ENCODE peak calls at places on chromosomes 5 and 9, in five cellular contexts. One of them, this sample, is unnamed.

GRCh38 chr9:123326662-123327093 is 29.3 kb upstream of the CRB2 start:
- DNase-seq in HFF-Myc: no peak
- DNase-seq in effector CD4-positive, alpha-beta T cell: no peak
- DNase-seq in SHP77: peak
- DNase-seq in Right ventricle myocardium superior: no peak
- DNase-seq in this sample: no peak

GRCh38 chr5:159392881-159393280 is 62.6 kb upstream of the IL12B start:
- DNase-seq in HFF-Myc: no peak
- DNase-seq in SHP77: no peak
- DNase-seq in effector CD4-positive, alpha-beta T cell: no peak
- DNase-seq in Right ventricle myocardium superior: no peak
- DNase-seq in this sample: no peak

GRCh38 chr9:91395106-91395552 is 28.5 kb downstream of the NFIL3 start:
- DNase-seq in Right ventricle myocardium superior: no peak
- DNase-seq in HFF-Myc: no peak
- DNase-seq in effector CD4-positive, alpha-beta T cell: no peak
- DNase-seq in SHP77: no peak
- DNase-seq in this sample: peak

GRCh38 chr9:21579209-21579608 is 97.1 kb upstream of the IFNE start:
- DNase-seq in HFF-Myc: no peak
- DNase-seq in SHP77: no peak
- DNase-seq in Right ventricle myocardium superior: no peak
- DNase-seq in effector CD4-positive, alpha-beta T cell: no peak
- DNase-seq in this sample: peak

GRCh38 chr9:95139121-95139520 is 178.4 kb downstream of the FANCC start:
- DNase-seq in SHP77: peak
- DNase-seq in effector CD4-positive, alpha-beta T cell: no peak
- DNase-seq in Right ventricle myocardium superior: no peak
- DNase-seq in HFF-Myc: no peak
- DNase-seq in this sample: no peak

GRCh38 chr9:4106081-4106491 is 193.8 kb downstream of the GLIS3 start:
- DNase-seq in SHP77: no peak
- DNase-seq in HFF-Myc: no peak
- DNase-seq in Right ventricle myocardium superior: no peak
- DNase-seq in effector CD4-positive, alpha-beta T cell: no peak
- DNase-seq in this sample: no peak

GRCh38 chr5:133741818-133742355 is 129.5 kb upstream of the FSTL4 start:
- DNase-seq in HFF-Myc: no peak
- DNase-seq in effector CD4-positive, alpha-beta T cell: no peak
- DNase-seq in Right ventricle myocardium superior: no peak
- DNase-seq in SHP77: no peak
- DNase-seq in this sample: no peak

GRCh38 chr5:154580422-154580821 is 102.4 kb upstream of the HAND1 start:
- DNase-seq in effector CD4-positive, alpha-beta T cell: no peak
- DNase-seq in SHP77: no peak
- DNase-seq in HFF-Myc: no peak
- DNase-seq in Right ventricle myocardium superior: no peak
- DNase-seq in this sample: no peak

GRCh38 chr5:153551537-153552079 is 61.1 kb downstream of the GRIA1 start:
- DNase-seq in effector CD4-positive, alpha-beta T cell: no peak
- DNase-seq in SHP77: no peak
- DNase-seq in Right ventricle myocardium superior: no peak
- DNase-seq in HFF-Myc: peak
- DNase-seq in this sample: peak

GRCh38 chr9:76646249-76646648 is 118.0 kb upstream of the PCA3 start:
- DNase-seq in SHP77: peak
- DNase-seq in effector CD4-positive, alpha-beta T cell: no peak
- DNase-seq in HFF-Myc: no peak
- DNase-seq in Right ventricle myocardium superior: no peak
- DNase-seq in this sample: no peak

GRCh38 chr5:72522607-72523006 is 15.4 kb upstream of the ZNF366 start:
- DNase-seq in Right ventricle myocardium superior: no peak
- DNase-seq in HFF-Myc: no peak
- DNase-seq in effector CD4-positive, alpha-beta T cell: no peak
- DNase-seq in SHP77: no peak
- DNase-seq in this sample: no peak

GRCh38 chr9:79352322-79352721 is 219.4 kb upstream of the TLE4 start:
- DNase-seq in Right ventricle myocardium superior: no peak
- DNase-seq in SHP77: no peak
- DNase-seq in HFF-Myc: no peak
- DNase-seq in effector CD4-positive, alpha-beta T cell: no peak
- DNase-seq in this sample: no peak

GRCh38 chr5:80654054-80654390 is 430 bp upstream of the MSH3 start:
- DNase-seq in effector CD4-positive, alpha-beta T cell: no peak
- DNase-seq in Right ventricle myocardium superior: peak
- DNase-seq in SHP77: no peak
- DNase-seq in HFF-Myc: no peak
- DNase-seq in this sample: peak

GRCh38 chr9:100602302-100602930 is 24.5 kb downstream of the CAVIN4 start:
- DNase-seq in effector CD4-positive, alpha-beta T cell: no peak
- DNase-seq in Right ventricle myocardium superior: no peak
- DNase-seq in SHP77: peak
- DNase-seq in HFF-Myc: peak
- DNase-seq in this sample: peak

GRCh38 chr5:11617080-11617479 is 287.2 kb downstream of the CTNND2 start:
- DNase-seq in SHP77: no peak
- DNase-seq in effector CD4-positive, alpha-beta T cell: no peak
- DNase-seq in Right ventricle myocardium superior: no peak
- DNase-seq in HFF-Myc: no peak
- DNase-seq in this sample: peak

GRCh38 chr9:101246691-101247090 is 138.1 kb downstream of the BAAT start:
- DNase-seq in SHP77: no peak
- DNase-seq in HFF-Myc: no peak
- DNase-seq in Right ventricle myocardium superior: no peak
- DNase-seq in effector CD4-positive, alpha-beta T cell: no peak
- DNase-seq in this sample: no peak

GRCh38 chr9:137318976-137319375 is 16.9 kb upstream of the NRARP start:
- DNase-seq in SHP77: no peak
- DNase-seq in HFF-Myc: no peak
- DNase-seq in effector CD4-positive, alpha-beta T cell: no peak
- DNase-seq in Right ventricle myocardium superior: peak
- DNase-seq in this sample: no peak

GRCh38 chr9:135490980-135491444 is 9.5 kb upstream of the MRPS2 start:
- DNase-seq in Right ventricle myocardium superior: no peak
- DNase-seq in effector CD4-positive, alpha-beta T cell: no peak
- DNase-seq in SHP77: no peak
- DNase-seq in HFF-Myc: no peak
- DNase-seq in this sample: no peak

GRCh38 chr5:59645380-59645779 is 248.1 kb downstream of the PDE4D start:
- DNase-seq in effector CD4-positive, alpha-beta T cell: no peak
- DNase-seq in HFF-Myc: no peak
- DNase-seq in Right ventricle myocardium superior: no peak
- DNase-seq in SHP77: no peak
- DNase-seq in this sample: no peak

GRCh38 chr5:134533115-134533815 is 7.8 kb downstream of the JADE2 start:
- DNase-seq in effector CD4-positive, alpha-beta T cell: no peak
- DNase-seq in SHP77: no peak
- DNase-seq in HFF-Myc: no peak
- DNase-seq in Right ventricle myocardium superior: peak
- DNase-seq in this sample: no peak

GRCh38 chr9:21653091-21653490 is 149.3 kb upstream of the MTAP start:
- DNase-seq in Right ventricle myocardium superior: no peak
- DNase-seq in SHP77: no peak
- DNase-seq in effector CD4-positive, alpha-beta T cell: no peak
- DNase-seq in HFF-Myc: no peak
- DNase-seq in this sample: no peak

GRCh38 chr9:13975628-13976250 is 338.2 kb downstream of the NFIB start:
- DNase-seq in HFF-Myc: no peak
- DNase-seq in SHP77: no peak
- DNase-seq in effector CD4-positive, alpha-beta T cell: no peak
- DNase-seq in Right ventricle myocardium superior: no peak
- DNase-seq in this sample: no peak

GRCh38 chr5:59157001-59157527 is 574.2 kb downstream of the RAB3C start:
- DNase-seq in SHP77: no peak
- DNase-seq in effector CD4-positive, alpha-beta T cell: no peak
- DNase-seq in HFF-Myc: no peak
- DNase-seq in Right ventricle myocardium superior: no peak
- DNase-seq in this sample: no peak

GRCh38 chr5:39638803-39639202 is 214.0 kb upstream of the DAB2 start:
- DNase-seq in SHP77: no peak
- DNase-seq in effector CD4-positive, alpha-beta T cell: no peak
- DNase-seq in Right ventricle myocardium superior: no peak
- DNase-seq in HFF-Myc: no peak
- DNase-seq in this sample: peak

GRCh38 chr5:139859013-139859412 is 63.4 kb downstream of the PSD2 start:
- DNase-seq in Right ventricle myocardium superior: no peak
- DNase-seq in effector CD4-positive, alpha-beta T cell: no peak
- DNase-seq in SHP77: no peak
- DNase-seq in HFF-Myc: no peak
- DNase-seq in this sample: no peak

GRCh38 chr9:105329729-105330082 is 85.3 kb downstream of the SLC44A1 start:
- DNase-seq in HFF-Myc: no peak
- DNase-seq in Right ventricle myocardium superior: no peak
- DNase-seq in SHP77: no peak
- DNase-seq in effector CD4-positive, alpha-beta T cell: no peak
- DNase-seq in this sample: no peak

GRCh38 chr5:156906807-156907206 is 56.2 kb downstream of the TIMD4 start:
- DNase-seq in effector CD4-positive, alpha-beta T cell: no peak
- DNase-seq in HFF-Myc: no peak
- DNase-seq in Right ventricle myocardium superior: no peak
- DNase-seq in SHP77: no peak
- DNase-seq in this sample: no peak

GRCh38 chr9:137009217-137009616 is 12.8 kb upstream of the CLIC3 start:
- DNase-seq in Right ventricle myocardium superior: no peak
- DNase-seq in effector CD4-positive, alpha-beta T cell: no peak
- DNase-seq in SHP77: no peak
- DNase-seq in HFF-Myc: no peak
- DNase-seq in this sample: no peak

GRCh38 chr5:194102-194501 is 2.8 kb downstream of the LRRC14B start:
- DNase-seq in effector CD4-positive, alpha-beta T cell: no peak
- DNase-seq in Right ventricle myocardium superior: peak
- DNase-seq in HFF-Myc: no peak
- DNase-seq in SHP77: no peak
- DNase-seq in this sample: no peak

GRCh38 chr9:101564252-101564651 is 30.5 kb downstream of the PPP3R2 start:
- DNase-seq in Right ventricle myocardium superior: no peak
- DNase-seq in SHP77: no peak
- DNase-seq in effector CD4-positive, alpha-beta T cell: no peak
- DNase-seq in HFF-Myc: no peak
- DNase-seq in this sample: no peak

GRCh38 chr5:71658916-71659661 is 60.0 kb upstream of the CARTPT start:
- DNase-seq in HFF-Myc: no peak
- DNase-seq in effector CD4-positive, alpha-beta T cell: no peak
- DNase-seq in Right ventricle myocardium superior: no peak
- DNase-seq in SHP77: no peak
- DNase-seq in this sample: no peak

GRCh38 chr5:151620463-151620844 is 29.3 kb upstream of the FAT2 start:
- DNase-seq in SHP77: no peak
- DNase-seq in HFF-Myc: no peak
- DNase-seq in effector CD4-positive, alpha-beta T cell: no peak
- DNase-seq in Right ventricle myocardium superior: no peak
- DNase-seq in this sample: no peak

GRCh38 chr5:10321882-10322281 is 14.2 kb upstream of the CMBL start:
- DNase-seq in HFF-Myc: no peak
- DNase-seq in SHP77: no peak
- DNase-seq in effector CD4-positive, alpha-beta T cell: no peak
- DNase-seq in Right ventricle myocardium superior: no peak
- DNase-seq in this sample: no peak

GRCh38 chr5:94391996-94392395 is 226.4 kb downstream of the KIAA0825 start:
- DNase-seq in SHP77: no peak
- DNase-seq in effector CD4-positive, alpha-beta T cell: no peak
- DNase-seq in Right ventricle myocardium superior: no peak
- DNase-seq in HFF-Myc: no peak
- DNase-seq in this sample: no peak

GRCh38 chr9:134375430-134376385 is 49.5 kb downstream of the RXRA start:
- DNase-seq in effector CD4-positive, alpha-beta T cell: no peak
- DNase-seq in HFF-Myc: no peak
- DNase-seq in Right ventricle myocardium superior: peak
- DNase-seq in SHP77: no peak
- DNase-seq in this sample: no peak

GRCh38 chr5:43425965-43426364 is 13.8 kb upstream of the CCL28 start:
- DNase-seq in HFF-Myc: peak
- DNase-seq in Right ventricle myocardium superior: no peak
- DNase-seq in effector CD4-positive, alpha-beta T cell: no peak
- DNase-seq in SHP77: no peak
- DNase-seq in this sample: peak